ENCODE peak calls at places on chromosomes 1 and 21, in eight cellular contexts. T is pancreas, Z is cerebellar cortex, A is NCI-H345, U is MG63, K is T-helper 2 cell, E is lower lobe of right lung, S is sciatic nerve. V is an unnamed sample.

GRCh38 chr1:27889506-27889905 is 17.2 kb downstream of the THEMIS2 start:
- DNase-seq in T (no peak), Z (no peak), A (no peak), U (no peak), K (no peak), E (no peak), S (peak), V (no peak)

GRCh38 chr1:20154306-20154831 is 15.2 kb downstream of the PLA2G2F start:
- DNase-seq in T (no peak), Z (no peak), A (no peak), U (no peak), K (peak), E (no peak), S (peak), V (no peak)

GRCh38 chr1:53957231-53957818 is 11.2 kb downstream of the LRRC42 start:
- DNase-seq in T (no peak), Z (no peak), A (peak), U (peak), K (no peak), E (no peak), S (no peak), V (no peak)

GRCh38 chr1:228515200-228515834 is 28.1 kb downstream of the RNF187 start:
- DNase-seq in T (no peak), Z (peak), A (no peak), U (peak), K (peak), E (no peak), S (peak), V (no peak)

GRCh38 chr1:21270086-21270689 is 20.1 kb downstream of the ECE1 start:
- DNase-seq in T (peak), Z (peak), A (no peak), U (peak), K (peak), E (peak), S (peak), V (no peak)

GRCh38 chr21:34706337-34706736 is 37.5 kb downstream of the CLIC6 start:
- DNase-seq in T (no peak), Z (no peak), A (no peak), U (no peak), K (peak), E (no peak), S (no peak), V (no peak)

GRCh38 chr1:9410737-9411297 is 118.1 kb downstream of the SPSB1 start:
- DNase-seq in T (no peak), Z (peak), A (no peak), U (peak), K (peak), E (no peak), S (no peak), V (no peak)

GRCh38 chr1:201184734-201185453 is 5.7 kb upstream of the IGFN1 start:
- DNase-seq in T (no peak), Z (peak), A (peak), U (peak), K (no peak), E (no peak), S (no peak), V (no peak)

GRCh38 chr21:43866233-43866632 is 1.2 kb downstream of the AGPAT3 start:
- DNase-seq in T (no peak), Z (peak), A (no peak), U (peak), K (peak), E (no peak), S (peak), V (no peak)

GRCh38 chr1:177983087-177983823 is 13.4 kb upstream of the SEC16B start:
- DNase-seq in T (no peak), Z (peak), A (no peak), U (peak), K (no peak), E (no peak), S (no peak), V (no peak)

GRCh38 chr1:20899154-20899972 is 112.3 kb upstream of the HP1BP3 start:
- DNase-seq in T (no peak), Z (no peak), A (no peak), U (no peak), K (no peak), E (no peak), S (no peak), V (no peak)

GRCh38 chr1:20486457-20487235 is 636 bp upstream of the CAMK2N1 start:
- DNase-seq in T (peak), Z (peak), A (peak), U (peak), K (no peak), E (peak), S (no peak), V (no peak)

GRCh38 chr1:170410391-170411146 is 121.4 kb upstream of the GORAB start:
- DNase-seq in T (no peak), Z (no peak), A (no peak), U (peak), K (no peak), E (no peak), S (no peak), V (no peak)

GRCh38 chr1:9317591-9318331 is 25.1 kb downstream of the SPSB1 start:
- DNase-seq in T (peak), Z (no peak), A (no peak), U (peak), K (no peak), E (no peak), S (no peak), V (no peak)

GRCh38 chr1:44283524-44284173 is 70.4 kb downstream of the DMAP1 start:
- DNase-seq in T (peak), Z (no peak), A (peak), U (no peak), K (no peak), E (no peak), S (no peak), V (no peak)

GRCh38 chr1:202237052-202237451 is 43.5 kb downstream of the LGR6 start:
- DNase-seq in T (peak), Z (peak), A (peak), U (peak), K (peak), E (no peak), S (no peak), V (no peak)

GRCh38 chr1:214123061-214123784 is 135.4 kb downstream of the PROX1 start:
- DNase-seq in T (peak), Z (peak), A (peak), U (peak), K (peak), E (no peak), S (no peak), V (no peak)

GRCh38 chr1:234848972-234849641 is 239.1 kb upstream of the IRF2BP2 start:
- DNase-seq in T (no peak), Z (no peak), A (no peak), U (peak), K (no peak), E (no peak), S (no peak), V (no peak)

V was measured in RWPE2.